ENCODE peak calls at places on chromosomes 7 and 10, in nine cellular contexts. R is PC-9, P is Karpas-422, Z is GM23248, U is OCI-LY7, T is HCT116, L is PC-3, A is GM23338, B is SK-N-SH. W is an unnamed sample.
A peak's percentile ranks its signal among the peaks of the same experiment; 100 is the strongest.

GRCh38 chr7:30082686-30083085 is 52.1 kb upstream of the MTURN start:
- DNase-seq in R (no peak), P (no peak), Z (peak; percentile 71), U (no peak), T (no peak), L (no peak), A (no peak), B (no peak), W (no peak)

GRCh38 chr7:155166108-155166507 is 96.0 kb downstream of the HTR5A start:
- DNase-seq in R (no peak), P (no peak), Z (no peak), U (no peak), T (no peak), L (no peak), A (no peak), B (no peak), W (no peak)

GRCh38 chr10:17147884-17148494 is 18.4 kb upstream of the CUBN start:
- DNase-seq in R (no peak), P (no peak), Z (no peak), U (no peak), T (no peak), L (no peak), A (no peak), B (no peak), W (peak; percentile 80)

GRCh38 chr7:34385385-34385784 is 272.6 kb upstream of the NPSR1 start:
- DNase-seq in R (no peak), P (no peak), Z (no peak), U (no peak), T (no peak), L (no peak), A (peak; percentile 37), B (no peak), W (no peak)

GRCh38 chr10:4215485-4215884 is 430.5 kb upstream of the KLF6 start:
- DNase-seq in R (no peak), P (peak; percentile 43), Z (peak; percentile 33), U (no peak), T (no peak), L (no peak), A (no peak), B (no peak), W (no peak)

GRCh38 chr10:96417432-96417831 is 58.6 kb upstream of the OPALIN start:
- DNase-seq in R (no peak), P (no peak), Z (no peak), U (no peak), T (no peak), L (peak; percentile 20), A (peak; percentile 49), B (no peak), W (peak; percentile 52)

GRCh38 chr10:33600381-33600780 is 265.9 kb upstream of the NRP1 start:
- DNase-seq in R (no peak), P (no peak), Z (peak; percentile 26), U (no peak), T (no peak), L (peak; percentile 36), A (no peak), B (no peak), W (no peak)

GRCh38 chr7:43198016-43198415 is 85.6 kb downstream of the HECW1 start:
- DNase-seq in R (no peak), P (no peak), Z (no peak), U (no peak), T (no peak), L (no peak), A (no peak), B (no peak), W (no peak)

GRCh38 chr7:81029523-81029922 is 110.7 kb upstream of the SEMA3C start:
- DNase-seq in R (no peak), P (no peak), Z (no peak), U (no peak), T (no peak), L (no peak), A (no peak), B (peak; percentile 42), W (no peak)

GRCh38 chr7:151838861-151839381 is 38.0 kb downstream of the PRKAG2 start:
- DNase-seq in R (no peak), P (peak; percentile 81), Z (no peak), U (peak; percentile 42), T (no peak), L (no peak), A (no peak), B (no peak), W (no peak)

GRCh38 chr7:92955081-92955480 is 118.7 kb upstream of the CDK6 start:
- DNase-seq in R (no peak), P (no peak), Z (no peak), U (no peak), T (no peak), L (peak; percentile 4), A (no peak), B (no peak), W (no peak)

GRCh38 chr7:68295386-68295785 is 1298.8 kb downstream of the TYW1 start:
- DNase-seq in R (no peak), P (no peak), Z (no peak), U (no peak), T (no peak), L (no peak), A (no peak), B (no peak), W (no peak)

GRCh38 chr7:68288099-68288498 is 1291.5 kb downstream of the TYW1 start:
- DNase-seq in R (no peak), P (no peak), Z (no peak), U (no peak), T (no peak), L (no peak), A (no peak), B (peak; percentile 70), W (no peak)

GRCh38 chr7:68291710-68292109 is 1295.1 kb downstream of the TYW1 start:
- DNase-seq in R (no peak), P (no peak), Z (no peak), U (no peak), T (no peak), L (no peak), A (no peak), B (no peak), W (no peak)
- H3K9me2 ChIP-seq in R (no peaks in the 10 kb centered on the region), P (no peaks in the 10 kb centered on the region), Z (no peaks in the 10 kb centered on the region), U (no peaks in the 10 kb centered on the region), T (no peaks in the 10 kb centered on the region), L (no peaks in the 10 kb centered on the region), A (no peaks in the 10 kb centered on the region), B (no peaks in the 10 kb centered on the region), W (no peaks in the 10 kb centered on the region)

GRCh38 chr10:77091745-77092144 is 545.9 kb downstream of the KCNMA1 start:
- DNase-seq in R (no peak), P (no peak), Z (no peak), U (no peak), T (no peak), L (no peak), A (no peak), B (no peak), W (no peak)
- H3K9me2 ChIP-seq in R (no peaks in the 10 kb centered on the region), P (no peaks in the 10 kb centered on the region), Z (no peaks in the 10 kb centered on the region), U (no peaks in the 10 kb centered on the region), T (no peaks in the 10 kb centered on the region), L (peaks cover 4% of the 10 kb centered on the region), A (peaks cover 4% of the 10 kb centered on the region), B (no peaks in the 10 kb centered on the region), W (no peaks in the 10 kb centered on the region)

DNA sequence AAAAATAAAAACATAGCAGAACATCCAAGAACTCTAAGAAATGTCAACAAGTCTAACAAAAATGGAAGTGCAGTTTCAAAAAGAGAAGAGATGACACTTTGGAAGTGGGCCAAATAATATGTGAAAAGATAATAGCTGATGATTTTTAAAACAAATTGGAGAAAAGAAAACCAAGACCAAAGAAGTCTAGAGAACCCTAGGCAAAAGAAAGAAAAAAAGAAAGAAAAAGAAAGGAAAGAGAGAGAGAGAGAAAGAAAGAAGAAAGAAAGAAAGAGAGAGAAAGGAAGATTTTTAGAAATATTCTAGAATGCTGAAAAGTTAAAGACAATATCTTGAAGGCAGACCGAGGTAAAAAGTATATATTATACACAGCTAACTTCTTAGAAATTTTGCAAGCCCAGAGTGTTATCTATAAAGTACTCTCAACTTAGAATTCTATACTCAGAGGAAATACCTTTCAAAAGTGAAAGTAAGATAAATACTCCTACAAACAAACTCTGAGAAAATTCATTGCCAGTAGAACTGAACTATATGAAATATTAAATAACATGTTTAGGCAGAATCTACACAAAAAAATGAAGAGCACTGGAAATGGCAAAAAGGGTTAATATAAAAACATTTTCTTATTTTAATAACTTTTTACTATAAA is 138.7 kb upstream of the SMIM30 start:
- DNase-seq in R (no peak), P (no peak), Z (peak; percentile 16), U (no peak), T (no peak), L (no peak), A (no peak), B (no peak), W (no peak)
- H3K9me2 ChIP-seq in R (peaks cover 3% of the 10 kb centered on the region), P (no peaks in the 10 kb centered on the region), Z (no peaks in the 10 kb centered on the region), U (no peaks in the 10 kb centered on the region), T (no peaks in the 10 kb centered on the region), L (no peaks in the 10 kb centered on the region), A (no peaks in the 10 kb centered on the region), B (no peaks in the 10 kb centered on the region), W (no peaks in the 10 kb centered on the region)

DNA sequence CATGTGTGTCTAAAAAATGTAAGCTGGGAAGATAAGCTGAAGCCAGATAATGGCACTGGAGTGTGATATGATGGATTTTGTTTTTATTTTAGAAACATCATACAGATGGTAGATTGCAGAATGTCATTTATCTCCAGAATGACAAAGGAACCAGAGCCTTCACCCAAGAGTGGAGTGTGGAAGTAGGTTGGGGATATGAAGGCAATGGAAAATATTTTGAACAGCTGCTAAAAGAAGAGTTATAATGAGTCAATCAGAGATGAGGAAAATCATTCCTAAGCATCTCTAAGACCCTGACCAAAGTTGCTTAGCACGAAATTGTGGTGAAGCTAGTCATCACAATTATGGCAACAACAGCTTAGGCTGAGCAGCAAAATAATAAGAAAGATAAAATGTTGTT is 39.8 kb upstream of the POM121L12 start:
- DNase-seq in R (no peak), P (no peak), Z (no peak), U (no peak), T (no peak), L (no peak), A (no peak), B (no peak), W (no peak)
- H3K9me2 ChIP-seq in R (peaks cover 6% of the 10 kb centered on the region), P (no peaks in the 10 kb centered on the region), Z (no peaks in the 10 kb centered on the region), U (no peaks in the 10 kb centered on the region), T (no peaks in the 10 kb centered on the region), L (no peaks in the 10 kb centered on the region), A (peaks cover 3% of the 10 kb centered on the region), B (peaks cover 4% of the 10 kb centered on the region), W (no peaks in the 10 kb centered on the region)

GRCh38 chr7:106234425-106234824 is 50.4 kb downstream of the NAMPT start:
- DNase-seq in R (no peak), P (no peak), Z (no peak), U (no peak), T (no peak), L (no peak), A (no peak), B (no peak), W (no peak)

GRCh38 chr7:106239406-106239805 is 45.4 kb downstream of the NAMPT start:
- DNase-seq in R (peak; percentile 39), P (no peak), Z (peak; percentile 10), U (no peak), T (no peak), L (peak; percentile 95), A (no peak), B (no peak), W (no peak)

GRCh38 chr7:106236065-106236464 is 48.7 kb downstream of the NAMPT start:
- DNase-seq in R (no peak), P (no peak), Z (no peak), U (no peak), T (no peak), L (no peak), A (no peak), B (no peak), W (no peak)

GRCh38 chr7:106243893-106244292 is 40.9 kb downstream of the NAMPT start:
- DNase-seq in R (no peak), P (no peak), Z (peak; percentile 10), U (no peak), T (no peak), L (no peak), A (no peak), B (no peak), W (no peak)

GRCh38 chr7:106238830-106239229 is 46.0 kb downstream of the NAMPT start:
- DNase-seq in R (no peak), P (no peak), Z (no peak), U (no peak), T (no peak), L (peak; percentile 5), A (no peak), B (no peak), W (no peak)
- H3K9me2 ChIP-seq in R (no peaks in the 10 kb centered on the region), P (no peaks in the 10 kb centered on the region), Z (no peaks in the 10 kb centered on the region), U (no peaks in the 10 kb centered on the region), T (no peaks in the 10 kb centered on the region), L (no peaks in the 10 kb centered on the region), A (no peaks in the 10 kb centered on the region), B (no peaks in the 10 kb centered on the region), W (no peaks in the 10 kb centered on the region)